ENCODE peak calls at places on chromosome 10, in four cellular contexts. One of them, this sample, is unnamed.

GRCh38 chr10:123560301-123561144 is 105.6 kb upstream of the GPR26 start:
- DNase-seq in CD8-positive, alpha-beta T cell: no peak
- DNase-seq in natural killer cell: no peak
- DNase-seq in lung: no peak
- DNase-seq in this sample: no peak

GRCh38 chr10:43389867-43390266 is 18.4 kb downstream of the FXYD4 start:
- DNase-seq in CD8-positive, alpha-beta T cell: no peak
- DNase-seq in natural killer cell: no peak
- DNase-seq in lung: no peak
- DNase-seq in this sample: no peak

GRCh38 chr10:98885380-98885779 is 350.3 kb downstream of the HPSE2 start:
- DNase-seq in CD8-positive, alpha-beta T cell: no peak
- DNase-seq in natural killer cell: no peak
- DNase-seq in lung: no peak
- DNase-seq in this sample: no peak

GRCh38 chr10:49082767-49083166 is 32.6 kb downstream of the VSTM4 start:
- DNase-seq in CD8-positive, alpha-beta T cell: no peak
- DNase-seq in natural killer cell: no peak
- DNase-seq in lung: no peak
- DNase-seq in this sample: no peak

GRCh38 chr10:46520941-46521340 is 35.5 kb downstream of the GPRIN2 start:
- DNase-seq in CD8-positive, alpha-beta T cell: peak
- DNase-seq in natural killer cell: no peak
- DNase-seq in lung: no peak
- DNase-seq in this sample: peak

GRCh38 chr10:43681226-43681625 is 32.5 kb upstream of the ZNF32 start:
- DNase-seq in CD8-positive, alpha-beta T cell: no peak
- DNase-seq in natural killer cell: no peak
- DNase-seq in lung: no peak
- DNase-seq in this sample: no peak

GRCh38 chr10:3906511-3907111 is 121.6 kb upstream of the KLF6 start:
- DNase-seq in CD8-positive, alpha-beta T cell: no peak
- DNase-seq in natural killer cell: no peak
- DNase-seq in lung: no peak
- DNase-seq in this sample: no peak

GRCh38 chr10:86261933-86262665 is 104.5 kb downstream of the GRID1 start:
- DNase-seq in CD8-positive, alpha-beta T cell: no peak
- DNase-seq in natural killer cell: no peak
- DNase-seq in lung: no peak
- DNase-seq in this sample: no peak

GRCh38 chr10:9853405-9854010 is 1164.2 kb upstream of the CELF2 start:
- DNase-seq in CD8-positive, alpha-beta T cell: no peak
- DNase-seq in natural killer cell: no peak
- DNase-seq in lung: no peak
- DNase-seq in this sample: no peak

DNA sequence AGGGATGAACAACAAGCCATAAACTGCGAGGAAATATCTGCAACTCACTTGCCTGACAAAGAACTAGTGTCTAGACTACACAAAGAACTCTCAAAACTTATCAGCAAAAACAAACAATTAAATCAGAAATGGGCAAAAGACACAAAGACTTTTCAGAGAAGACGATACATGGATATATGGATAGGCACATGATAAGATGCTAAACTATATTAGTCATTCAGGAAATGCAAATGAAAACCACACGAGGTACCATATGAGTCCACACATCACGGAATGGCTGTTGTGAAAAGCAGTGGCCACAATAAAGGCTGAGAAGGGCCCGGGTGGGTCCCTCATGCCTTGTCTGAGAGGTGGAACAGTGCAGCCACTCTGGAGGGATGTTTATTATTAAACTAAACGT is 267.8 kb downstream of the WDR37 start:
- DNase-seq in CD8-positive, alpha-beta T cell: no peak
- DNase-seq in natural killer cell: no peak
- DNase-seq in lung: no peak
- DNase-seq in this sample: no peak
- TF ChIP-seq CTCF in CD8-positive, alpha-beta T cell: no peak
- TF ChIP-seq CTCF in natural killer cell: no peak
- TF ChIP-seq CTCF in lung: no peak
- TF ChIP-seq CTCF in this sample: no peak

DNA sequence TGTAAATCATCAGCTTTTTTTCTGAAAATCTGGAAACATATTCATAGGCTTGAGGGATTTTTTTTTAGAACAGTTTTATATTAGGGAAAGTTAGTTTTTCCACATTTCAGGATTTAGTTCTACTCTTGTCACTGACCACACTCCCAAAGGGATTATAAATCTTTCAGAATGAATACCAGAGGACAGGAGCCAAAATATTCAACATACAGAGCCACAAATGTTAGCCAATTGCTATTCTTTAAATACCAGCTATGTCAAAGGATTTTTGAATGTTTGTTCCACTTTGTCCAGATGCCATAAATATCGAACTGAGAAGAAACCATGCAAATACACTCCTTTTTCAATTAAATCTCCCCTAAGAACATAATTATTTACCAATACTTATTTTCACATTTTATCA is 50.7 kb downstream of the ODAD2 start:
- DNase-seq in CD8-positive, alpha-beta T cell: no peak
- DNase-seq in natural killer cell: no peak
- DNase-seq in lung: no peak
- DNase-seq in this sample: no peak
- TF ChIP-seq CTCF in CD8-positive, alpha-beta T cell: no peak
- TF ChIP-seq CTCF in natural killer cell: no peak
- TF ChIP-seq CTCF in lung: no peak
- TF ChIP-seq CTCF in this sample: no peak

DNA sequence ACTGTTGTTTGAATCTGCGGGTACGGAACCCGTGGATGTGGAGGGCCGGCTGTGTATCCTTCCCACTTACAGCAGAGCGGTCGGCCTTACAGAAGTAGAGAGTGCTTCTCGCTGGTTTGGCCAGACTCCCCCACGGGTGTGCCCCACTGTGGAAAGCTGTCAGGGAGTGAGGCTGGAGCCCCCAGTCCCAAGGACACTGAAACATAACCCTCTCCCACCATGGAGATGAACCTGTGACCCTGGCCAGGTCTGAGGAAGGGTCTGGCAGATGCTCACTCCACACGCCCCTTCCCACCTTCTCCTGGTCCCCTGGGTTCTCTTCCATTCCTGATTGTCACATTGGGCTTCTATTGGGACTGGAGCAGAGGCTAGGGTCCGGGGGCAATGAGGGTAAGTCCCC is 39.6 kb downstream of the TSPAN15 start:
- DNase-seq in CD8-positive, alpha-beta T cell: no peak
- DNase-seq in natural killer cell: no peak
- DNase-seq in lung: no peak
- DNase-seq in this sample: no peak
- TF ChIP-seq CTCF in CD8-positive, alpha-beta T cell: no peak
- TF ChIP-seq CTCF in natural killer cell: no peak
- TF ChIP-seq CTCF in lung: no peak
- TF ChIP-seq CTCF in this sample: no peak

DNA sequence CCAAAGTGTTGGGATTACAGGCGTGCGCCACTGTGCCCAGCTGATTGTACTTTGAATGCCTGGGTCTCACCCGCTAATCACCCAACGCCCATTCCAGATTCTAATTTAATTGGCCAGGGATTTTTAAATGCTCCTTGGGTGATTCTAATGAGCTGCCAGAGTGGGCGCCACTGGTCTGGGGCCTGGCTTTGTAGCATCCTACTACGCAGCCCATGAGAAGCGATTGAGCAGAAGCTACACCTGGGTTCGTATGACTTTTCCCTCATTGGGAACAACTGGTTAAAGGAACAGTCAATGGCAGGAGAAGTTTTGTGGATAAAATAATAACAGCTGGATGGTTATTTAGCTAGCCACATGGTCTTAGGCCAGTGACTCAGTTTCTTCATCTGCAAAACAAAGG is 108.0 kb downstream of the SPAG6 start:
- DNase-seq in CD8-positive, alpha-beta T cell: no peak
- DNase-seq in natural killer cell: no peak
- DNase-seq in lung: no peak
- DNase-seq in this sample: no peak
- TF ChIP-seq CTCF in CD8-positive, alpha-beta T cell: no peak
- TF ChIP-seq CTCF in natural killer cell: no peak
- TF ChIP-seq CTCF in lung: no peak
- TF ChIP-seq CTCF in this sample: no peak

GRCh38 chr10:135601-136464 is 578 bp downstream of the ZMYND11 start:
- DNase-seq in CD8-positive, alpha-beta T cell: peak
- DNase-seq in natural killer cell: peak
- DNase-seq in lung: peak
- DNase-seq in this sample: peak

GRCh38 chr10:137606-138005 is 2.4 kb downstream of the ZMYND11 start:
- DNase-seq in CD8-positive, alpha-beta T cell: no peak
- DNase-seq in natural killer cell: no peak
- DNase-seq in lung: no peak
- DNase-seq in this sample: no peak

GRCh38 chr10:136465-136762 is 1.2 kb downstream of the ZMYND11 start:
- DNase-seq in CD8-positive, alpha-beta T cell: no peak
- DNase-seq in natural killer cell: no peak
- DNase-seq in lung: no peak
- DNase-seq in this sample: no peak

GRCh38 chr10:134743-135600 is at the start of gene ZMYND11:
- DNase-seq in CD8-positive, alpha-beta T cell: peak
- DNase-seq in natural killer cell: no peak
- DNase-seq in lung: peak
- DNase-seq in this sample: no peak

GRCh38 chr10:137031-137430 is 1.8 kb downstream of the ZMYND11 start:
- DNase-seq in CD8-positive, alpha-beta T cell: peak
- DNase-seq in natural killer cell: no peak
- DNase-seq in lung: no peak
- DNase-seq in this sample: no peak
- TF ChIP-seq CTCF in CD8-positive, alpha-beta T cell: peak
- TF ChIP-seq CTCF in natural killer cell: peak
- TF ChIP-seq CTCF in lung: no peak
- TF ChIP-seq CTCF in this sample: peak

DNA sequence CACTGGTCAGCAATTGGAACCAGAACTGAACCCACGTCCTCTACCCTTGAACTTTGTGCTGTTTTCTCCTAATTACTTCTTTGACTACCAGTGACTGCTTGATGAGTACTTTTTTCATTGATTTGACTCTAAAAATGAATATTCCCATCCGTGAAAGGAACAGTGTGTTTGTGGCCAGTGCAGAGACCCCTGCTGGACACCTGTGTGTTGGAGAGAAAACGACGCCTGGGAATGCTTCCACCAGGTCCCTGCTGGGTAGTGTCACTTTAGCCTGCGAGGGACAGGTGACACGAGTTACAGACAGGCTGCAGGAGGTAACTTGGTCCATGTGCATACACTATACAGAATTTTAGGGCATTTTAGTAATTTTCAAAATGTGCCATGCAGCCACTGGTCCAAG is 6.8 kb upstream of the GJD4 start:
- DNase-seq in CD8-positive, alpha-beta T cell: no peak
- DNase-seq in natural killer cell: no peak
- DNase-seq in lung: no peak
- DNase-seq in this sample: no peak
- TF ChIP-seq CTCF in CD8-positive, alpha-beta T cell: no peak
- TF ChIP-seq CTCF in natural killer cell: no peak
- TF ChIP-seq CTCF in lung: no peak
- TF ChIP-seq CTCF in this sample: no peak

GRCh38 chr10:104548090-104548489 is 93.0 kb upstream of the SORCS3 start:
- DNase-seq in CD8-positive, alpha-beta T cell: no peak
- DNase-seq in natural killer cell: no peak
- DNase-seq in lung: no peak
- DNase-seq in this sample: no peak

GRCh38 chr10:104546336-104546735 is 94.8 kb upstream of the SORCS3 start:
- DNase-seq in CD8-positive, alpha-beta T cell: no peak
- DNase-seq in natural killer cell: no peak
- DNase-seq in lung: no peak
- DNase-seq in this sample: no peak

GRCh38 chr10:104546756-104547155 is 94.3 kb upstream of the SORCS3 start:
- DNase-seq in CD8-positive, alpha-beta T cell: no peak
- DNase-seq in natural killer cell: no peak
- DNase-seq in lung: peak
- DNase-seq in this sample: no peak
- TF ChIP-seq CTCF in CD8-positive, alpha-beta T cell: no peak
- TF ChIP-seq CTCF in natural killer cell: no peak
- TF ChIP-seq CTCF in lung: no peak
- TF ChIP-seq CTCF in this sample: no peak

GRCh38 chr10:79145174-79145483 is 76.4 kb downstream of the ZMIZ1 start:
- DNase-seq in CD8-positive, alpha-beta T cell: no peak
- DNase-seq in natural killer cell: no peak
- DNase-seq in lung: no peak
- DNase-seq in this sample: no peak
- TF ChIP-seq CTCF in CD8-positive, alpha-beta T cell: no peak
- TF ChIP-seq CTCF in natural killer cell: no peak
- TF ChIP-seq CTCF in lung: no peak
- TF ChIP-seq CTCF in this sample: no peak

GRCh38 chr10:30581779-30582380 is 47.7 kb downstream of the LYZL2 start:
- DNase-seq in CD8-positive, alpha-beta T cell: peak
- DNase-seq in natural killer cell: no peak
- DNase-seq in lung: no peak
- DNase-seq in this sample: no peak
- TF ChIP-seq CTCF in CD8-positive, alpha-beta T cell: peak
- TF ChIP-seq CTCF in natural killer cell: peak
- TF ChIP-seq CTCF in lung: peak
- TF ChIP-seq CTCF in this sample: peak